ENCODE peak calls at places on chromosomes 11 and 22, in four cellular contexts. W, L, G and T are unnamed samples.

GRCh38 chr11:111334495-111335123 is 36.3 kb downstream of the POU2AF3 start:
- DNase-seq in W (no peak), G (no peak), L (no peak), T (no peak)

GRCh38 chr11:83957038-83957900 is 671.1 kb upstream of the CCDC90B start:
- DNase-seq in L (no peak), G (no peak), W (no peak), T (no peak)

GRCh38 chr11:62546244-62546936 is at the start of gene AHNAK:
- DNase-seq in G (peak), L (peak), W (peak), T (peak)

GRCh38 chr11:120893431-120894206 is 130.3 kb upstream of the TBCEL start:
- DNase-seq in W (no peak), L (peak), G (no peak), T (no peak)

GRCh38 chr11:20080032-20080685 is 80.1 kb downstream of the DBX1 start:
- DNase-seq in L (peak), W (no peak), G (no peak), T (no peak)

GRCh38 chr22:49769691-49770315 is 57.9 kb downstream of the BRD1 start:
- DNase-seq in W (no peak), L (no peak), G (no peak), T (no peak)

GRCh38 chr11:1121343-1122331 is 36.1 kb upstream of the MUC5AC start:
- DNase-seq in W (peak), G (no peak), L (no peak), T (no peak)

GRCh38 chr22:42862045-42862734 is 5.1 kb upstream of the ARFGAP3 start:
- DNase-seq in W (peak), L (no peak), G (no peak), T (no peak)

GRCh38 chr11:31968774-31969433 is 122.0 kb upstream of the RCN1 start:
- DNase-seq in W (peak), G (no peak), L (no peak), T (peak)

GRCh38 chr11:926341-926916 is 759 bp downstream of the AP2A2 start:
- DNase-seq in L (no peak), W (peak), G (peak), T (peak)

GRCh38 chr11:130449996-130450419 is 1.6 kb downstream of the ADAMTS15 start:
- DNase-seq in G (peak), W (peak), L (no peak), T (peak)

DNA sequence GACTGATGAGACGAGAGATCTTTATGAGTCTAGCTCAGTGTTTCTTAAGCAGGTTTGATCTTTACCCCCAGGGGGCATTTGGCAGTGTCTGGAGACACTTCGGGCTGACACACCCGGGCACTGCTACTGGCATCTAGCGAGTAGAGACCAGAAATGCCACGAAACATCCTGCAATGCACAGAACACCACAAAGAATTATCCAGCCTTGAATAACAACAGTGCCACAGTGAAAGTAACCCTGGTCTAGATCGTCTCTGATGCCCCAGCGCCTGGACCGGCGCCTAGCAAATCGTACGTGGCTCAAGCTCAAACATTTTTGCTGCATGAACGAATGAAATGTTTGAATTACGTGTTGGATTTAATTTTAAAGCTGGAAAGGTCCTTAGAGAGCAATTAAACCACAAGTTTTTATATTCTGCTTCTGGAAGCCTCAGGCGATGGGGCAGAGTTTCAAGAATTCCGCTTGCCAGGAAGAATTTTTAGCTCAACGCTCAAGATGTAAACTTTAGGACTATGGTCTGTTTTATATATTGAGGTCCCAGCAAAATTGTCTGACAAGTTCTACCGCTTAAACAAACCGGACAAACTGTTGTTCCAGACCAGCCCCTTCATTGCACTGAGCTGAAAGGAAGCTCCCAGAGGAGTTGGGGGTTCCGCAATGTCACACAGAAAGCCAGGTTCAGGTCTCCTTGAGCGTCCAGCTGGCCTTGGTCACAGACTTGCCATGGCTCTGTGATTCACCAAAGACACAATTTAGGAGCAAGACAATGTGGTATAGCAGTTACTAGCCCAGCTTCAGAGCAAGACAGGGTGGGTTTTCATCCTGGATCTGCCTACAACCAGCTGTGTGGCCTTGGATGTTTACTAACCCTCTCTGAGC is 44.2 kb upstream of the SMTN start:
- DNase-seq in W (peak), G (no peak), L (no peak), T (peak)
- TF ChIP-seq CTCF in W (peak), G (no peak), L (no peak), T (no peak)

DNA sequence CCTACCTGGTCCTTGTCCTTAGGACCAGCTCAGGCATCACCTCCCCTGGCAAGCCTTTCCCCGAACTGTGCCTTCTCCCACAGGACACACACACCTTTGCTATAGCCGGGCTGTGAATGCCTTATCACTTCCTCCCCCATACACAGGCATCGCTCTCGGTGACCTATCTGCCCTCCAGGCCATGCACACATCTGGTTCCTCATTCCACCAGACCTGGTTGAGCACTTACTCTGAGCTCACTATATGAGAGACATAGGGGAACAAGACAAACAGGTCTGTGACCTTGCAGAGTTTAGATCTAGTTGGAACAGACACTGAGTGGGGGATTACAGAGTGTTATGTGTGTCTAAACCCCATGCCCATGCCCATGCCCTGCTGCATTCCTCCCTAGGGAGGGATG is 3.1 kb upstream of the BCR start:
- DNase-seq in G (no peak), W (no peak), L (peak), T (no peak)
- H3K4me3 ChIP-seq in G (no peak), W (no peak), L (no peak), T (no peak)

GRCh38 chr11:118401151-118401879 is at the start of gene ATP5MG:
- DNase-seq in L (peak), W (peak), G (peak), T (peak)
- TF ChIP-seq CTCF in L (no peak), W (no peak), G (no peak), T (no peak)

GRCh38 chr11:18384157-18384641 is 10.2 kb upstream of the LDHA start:
- DNase-seq in W (peak), G (peak), L (no peak), T (peak)

GRCh38 chr11:18379201-18379600 is 15.2 kb upstream of the LDHA start:
- DNase-seq in G (no peak), L (no peak), W (no peak), T (no peak)

DNA sequence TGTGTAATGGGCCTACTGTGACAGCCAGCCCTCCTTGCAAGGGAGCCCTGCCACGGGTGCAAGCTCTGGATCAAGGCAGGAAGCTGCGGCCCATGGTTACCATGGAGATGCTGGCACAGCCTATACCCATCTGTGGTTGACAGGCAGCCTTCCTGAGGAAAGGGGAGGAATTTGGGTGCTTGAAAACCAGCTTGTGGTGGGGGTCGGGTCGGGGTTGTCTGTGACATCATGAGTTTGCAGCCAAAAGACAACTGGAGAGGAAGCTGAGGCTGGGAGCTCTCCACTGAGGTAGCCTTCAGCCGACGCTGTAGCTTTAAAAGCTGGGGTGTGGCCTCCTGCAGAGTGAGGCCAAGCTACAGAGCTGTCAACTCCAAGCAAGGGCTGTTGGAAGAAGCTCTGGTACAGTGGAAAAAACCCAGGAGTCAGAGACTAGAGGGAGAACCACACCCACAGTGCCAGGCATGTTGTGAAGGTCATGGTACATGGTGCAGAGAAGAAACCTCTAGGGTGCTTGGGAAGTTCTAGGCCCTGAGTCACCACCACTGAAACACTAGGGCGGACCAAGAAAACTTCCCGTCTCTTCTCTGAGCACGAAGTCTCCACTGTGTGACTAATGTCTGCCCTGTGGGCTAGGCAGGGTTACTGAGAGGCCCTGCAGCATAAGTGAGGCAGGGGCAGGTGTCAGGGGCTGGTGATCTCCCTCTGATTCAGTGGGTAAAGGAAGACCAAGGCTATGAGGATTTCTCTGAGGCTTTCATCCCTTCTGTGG is 10.8 kb upstream of the LDHA start:
- DNase-seq in W (peak), G (peak), L (peak), T (peak)
- H3K4me3 ChIP-seq in W (no peak), G (no peak), L (peak), T (peak)

GRCh38 chr22:22030493-22031182 is 48.1 kb upstream of the TOP3B start:
- DNase-seq in G (peak), W (peak), L (peak), T (no peak)
- TF ChIP-seq CTCF in G (no peak), W (peak), L (peak), T (peak)

GRCh38 chr22:17774928-17775675 is 833 bp upstream of the BID start:
- DNase-seq in L (no peak), W (no peak), G (no peak), T (no peak)
- H3K4me3 ChIP-seq in L (peak), W (no peak), G (no peak), T (peak)

DNA sequence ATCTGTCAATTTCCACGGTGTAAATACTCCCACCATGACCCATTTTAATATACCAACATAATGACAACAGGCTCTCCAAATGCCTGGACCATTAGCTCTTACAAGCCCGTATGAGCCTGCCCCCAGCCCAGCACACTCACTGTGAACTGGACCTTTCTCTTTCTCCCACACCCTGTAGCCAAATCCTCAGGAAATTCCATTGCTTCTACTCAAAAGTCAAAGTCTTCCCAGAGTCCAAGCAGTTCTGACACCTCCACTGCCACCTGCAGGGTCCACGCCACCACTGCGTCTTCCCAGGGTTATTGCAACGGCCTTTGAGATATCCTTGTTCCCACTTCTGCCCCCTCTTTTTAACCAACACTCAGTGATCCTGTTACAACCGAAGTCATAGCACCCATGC is 110.1 kb upstream of the ASPHD2 start:
- DNase-seq in W (no peak), L (peak), G (no peak), T (peak)
- TF ChIP-seq CTCF in W (no peak), L (peak), G (no peak), T (peak)

GRCh38 chr22:45211848-45212247 is 28.8 kb downstream of the KIAA0930 start:
- DNase-seq in W (no peak), L (no peak), G (no peak), T (no peak)
- H3K4me3 ChIP-seq in W (peak), L (no peak), G (peak), T (peak)

DNA sequence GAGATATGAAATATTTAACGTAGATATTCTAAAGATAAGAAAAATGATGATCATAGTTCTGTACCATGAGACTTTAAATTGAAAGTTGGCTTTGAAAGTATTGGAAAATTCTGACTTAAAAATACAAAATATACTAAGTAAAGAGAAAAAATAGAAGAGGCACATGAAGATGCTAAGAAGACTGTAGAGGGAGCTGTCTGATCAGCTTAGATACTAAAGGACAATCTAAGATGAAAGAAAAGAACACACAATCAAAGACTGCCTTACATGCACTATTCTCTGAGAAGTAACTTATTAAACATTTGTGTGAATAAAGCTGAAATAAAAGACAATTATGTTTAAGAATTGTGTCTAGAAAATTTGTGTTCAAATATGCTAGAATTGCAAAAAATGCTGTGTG is 55.1 kb downstream of the RBMXL2 start:
- DNase-seq in G (no peak), L (no peak), W (peak), T (no peak)
- TF ChIP-seq CTCF in G (no peak), L (no peak), W (peak), T (no peak)

GRCh38 chr11:96132437-96132836 is 208.5 kb upstream of the MTMR2 start:
- DNase-seq in L (no peak), G (no peak), W (peak), T (no peak)

GRCh38 chr11:96137357-96137756 is 205.6 kb downstream of the MAML2 start:
- DNase-seq in G (no peak), L (no peak), W (no peak), T (no peak)

GRCh38 chr11:96130061-96130460 is 206.2 kb upstream of the MTMR2 start:
- DNase-seq in W (no peak), G (no peak), L (peak), T (no peak)

GRCh38 chr11:96136623-96137313 is 206.2 kb downstream of the MAML2 start:
- DNase-seq in W (no peak), L (no peak), G (no peak), T (no peak)

GRCh38 chr11:96134622-96135021 is 208.4 kb downstream of the MAML2 start:
- DNase-seq in W (peak), L (no peak), G (no peak), T (no peak)
- H3K4me3 ChIP-seq in W (no peak), L (no peak), G (no peak), T (no peak)